ENCODE peak calls at places on chromosomes 16 and 17, in nine cellular contexts. One of them, this sample, is unnamed.

GRCh38 chr16:4017807-4018206 is 98.4 kb downstream of the ADCY9 start:
- DNase-seq in lower lobe of right lung: no peak
- DNase-seq in uterus: no peak
- DNase-seq in transverse colon: no peak
- DNase-seq in esophagus squamous epithelium: no peak
- DNase-seq in heart left ventricle: no peak
- DNase-seq in body of pancreas: no peak
- DNase-seq in A549: no peak
- DNase-seq in tibial nerve: no peak
- DNase-seq in this sample: no peak

GRCh38 chr17:63540581-63540980 is 9.7 kb upstream of the DCAF7 start:
- DNase-seq in lower lobe of right lung: no peak
- DNase-seq in uterus: no peak
- DNase-seq in transverse colon: no peak
- DNase-seq in esophagus squamous epithelium: no peak
- DNase-seq in heart left ventricle: no peak
- DNase-seq in body of pancreas: no peak
- DNase-seq in A549: no peak
- DNase-seq in tibial nerve: no peak
- DNase-seq in this sample: no peak

GRCh38 chr17:35073991-35074627 is 10.6 kb upstream of the RFFL start:
- DNase-seq in lower lobe of right lung: no peak
- DNase-seq in uterus: no peak
- DNase-seq in transverse colon: no peak
- DNase-seq in esophagus squamous epithelium: no peak
- DNase-seq in heart left ventricle: no peak
- DNase-seq in body of pancreas: no peak
- DNase-seq in A549: no peak
- DNase-seq in tibial nerve: no peak
- DNase-seq in this sample: no peak

GRCh38 chr17:29225388-29225787 is 21.3 kb upstream of the CRYBA1 start:
- DNase-seq in lower lobe of right lung: no peak
- DNase-seq in uterus: no peak
- DNase-seq in transverse colon: no peak
- DNase-seq in esophagus squamous epithelium: no peak
- DNase-seq in heart left ventricle: no peak
- DNase-seq in body of pancreas: no peak
- DNase-seq in A549: no peak
- DNase-seq in tibial nerve: no peak
- DNase-seq in this sample: no peak

GRCh38 chr16:74939688-74940087 is 45.2 kb downstream of the WDR59 start:
- DNase-seq in lower lobe of right lung: no peak
- DNase-seq in uterus: no peak
- DNase-seq in transverse colon: no peak
- DNase-seq in esophagus squamous epithelium: no peak
- DNase-seq in heart left ventricle: no peak
- DNase-seq in body of pancreas: no peak
- DNase-seq in A549: no peak
- DNase-seq in tibial nerve: no peak
- DNase-seq in this sample: no peak

GRCh38 chr17:78340183-78340955 is 19.5 kb downstream of the SOCS3 start:
- DNase-seq in lower lobe of right lung: no peak
- DNase-seq in uterus: no peak
- DNase-seq in transverse colon: no peak
- DNase-seq in esophagus squamous epithelium: no peak
- DNase-seq in heart left ventricle: peak; percentile 26
- DNase-seq in body of pancreas: no peak
- DNase-seq in A549: no peak
- DNase-seq in tibial nerve: no peak
- DNase-seq in this sample: no peak

GRCh38 chr16:58264961-58265479 is 29.8 kb downstream of the PRSS54 start:
- DNase-seq in lower lobe of right lung: no peak
- DNase-seq in uterus: no peak
- DNase-seq in transverse colon: peak; percentile 44
- DNase-seq in esophagus squamous epithelium: no peak
- DNase-seq in heart left ventricle: no peak
- DNase-seq in body of pancreas: no peak
- DNase-seq in A549: peak; percentile 44
- DNase-seq in tibial nerve: no peak
- DNase-seq in this sample: peak; percentile 59

GRCh38 chr17:59561042-59561441 is 4.4 kb upstream of the DHX40 start:
- DNase-seq in lower lobe of right lung: no peak
- DNase-seq in uterus: no peak
- DNase-seq in transverse colon: no peak
- DNase-seq in esophagus squamous epithelium: no peak
- DNase-seq in heart left ventricle: no peak
- DNase-seq in body of pancreas: peak; percentile 6
- DNase-seq in A549: peak; percentile 56
- DNase-seq in tibial nerve: no peak
- DNase-seq in this sample: peak; percentile 13

GRCh38 chr17:48219605-48220004 is 112.0 kb downstream of the SNX11 start:
- DNase-seq in lower lobe of right lung: no peak
- DNase-seq in uterus: no peak
- DNase-seq in transverse colon: no peak
- DNase-seq in esophagus squamous epithelium: no peak
- DNase-seq in heart left ventricle: no peak
- DNase-seq in body of pancreas: no peak
- DNase-seq in A549: no peak
- DNase-seq in tibial nerve: no peak
- DNase-seq in this sample: no peak

GRCh38 chr17:5694507-5694906 is 110.2 kb upstream of the NLRP1 start:
- DNase-seq in lower lobe of right lung: no peak
- DNase-seq in uterus: no peak
- DNase-seq in transverse colon: no peak
- DNase-seq in esophagus squamous epithelium: no peak
- DNase-seq in heart left ventricle: no peak
- DNase-seq in body of pancreas: no peak
- DNase-seq in A549: no peak
- DNase-seq in tibial nerve: no peak
- DNase-seq in this sample: no peak

GRCh38 chr17:81153340-81153803 is 11.9 kb upstream of the PVALEF start:
- DNase-seq in lower lobe of right lung: no peak
- DNase-seq in uterus: no peak
- DNase-seq in transverse colon: no peak
- DNase-seq in esophagus squamous epithelium: no peak
- DNase-seq in heart left ventricle: no peak
- DNase-seq in body of pancreas: peak; percentile 49
- DNase-seq in A549: no peak
- DNase-seq in tibial nerve: peak; percentile 66
- DNase-seq in this sample: peak; percentile 72

GRCh38 chr16:87860553-87861299 is 8.6 kb downstream of the SLC7A5 start:
- DNase-seq in lower lobe of right lung: no peak
- DNase-seq in uterus: no peak
- DNase-seq in transverse colon: no peak
- DNase-seq in esophagus squamous epithelium: no peak
- DNase-seq in heart left ventricle: peak; percentile 56
- DNase-seq in body of pancreas: no peak
- DNase-seq in A549: peak; percentile 27
- DNase-seq in tibial nerve: no peak
- DNase-seq in this sample: peak; percentile 62

DNA sequence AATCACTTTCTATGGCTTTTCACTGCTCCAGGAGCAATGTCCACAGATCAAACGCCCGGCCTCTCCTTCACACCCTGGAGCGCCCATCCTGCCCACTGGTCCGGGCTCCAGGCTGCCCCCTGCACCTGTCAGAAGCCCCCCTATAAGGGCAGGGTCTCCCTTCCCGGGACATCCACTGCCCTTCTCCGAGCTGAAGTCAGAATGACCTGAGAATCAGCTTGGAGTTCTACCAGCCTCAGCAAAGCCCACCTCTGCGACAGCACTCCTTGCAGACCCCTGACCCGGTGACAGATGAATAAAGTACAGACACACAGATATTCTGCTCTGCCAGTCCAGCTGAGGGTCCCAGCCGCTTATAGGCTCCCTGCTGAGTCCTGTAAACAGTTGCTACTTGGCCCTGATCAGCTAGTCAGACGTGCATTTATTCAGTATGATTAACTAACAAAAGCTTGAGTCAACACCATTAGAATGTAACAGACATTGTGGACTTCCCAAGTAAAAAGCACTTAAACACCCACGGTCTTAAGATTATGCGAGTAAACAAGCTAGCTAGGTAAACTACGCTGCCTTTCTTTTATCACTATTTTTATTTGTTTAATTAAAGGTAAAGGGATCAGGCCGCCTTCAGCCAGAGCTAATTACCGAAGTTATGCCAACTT is 4.8 kb downstream of the SLC7A5 start:
- DNase-seq in lower lobe of right lung: no peak
- DNase-seq in uterus: no peak
- DNase-seq in transverse colon: no peak
- DNase-seq in esophagus squamous epithelium: no peak
- DNase-seq in heart left ventricle: no peak
- DNase-seq in body of pancreas: no peak
- DNase-seq in A549: no peak
- DNase-seq in tibial nerve: no peak
- DNase-seq in this sample: no peak
- H3K4me3 ChIP-seq in lower lobe of right lung: no peak overlapping the region
- H3K4me3 ChIP-seq in uterus: no peak overlapping the region
- H3K4me3 ChIP-seq in transverse colon: no peak overlapping the region
- H3K4me3 ChIP-seq in esophagus squamous epithelium: peak overlapping the region; percentile 60
- H3K4me3 ChIP-seq in heart left ventricle: no peak overlapping the region
- H3K4me3 ChIP-seq in body of pancreas: no peak overlapping the region
- H3K4me3 ChIP-seq in A549: peak overlapping the region; percentile 77
- H3K4me3 ChIP-seq in tibial nerve: no peak overlapping the region
- H3K4me3 ChIP-seq in this sample: no peak overlapping the region

GRCh38 chr17:38441429-38442061 is 13.3 kb downstream of the ARHGAP23 start:
- DNase-seq in lower lobe of right lung: peak; percentile 38
- DNase-seq in uterus: no peak
- DNase-seq in transverse colon: no peak
- DNase-seq in esophagus squamous epithelium: no peak
- DNase-seq in heart left ventricle: peak; percentile 33
- DNase-seq in body of pancreas: no peak
- DNase-seq in A549: no peak
- DNase-seq in tibial nerve: no peak
- DNase-seq in this sample: no peak

GRCh38 chr17:38444151-38444550 is 15.9 kb downstream of the ARHGAP23 start:
- DNase-seq in lower lobe of right lung: peak; percentile 76
- DNase-seq in uterus: peak; percentile 78
- DNase-seq in transverse colon: peak; percentile 61
- DNase-seq in esophagus squamous epithelium: no peak
- DNase-seq in heart left ventricle: peak; percentile 89
- DNase-seq in body of pancreas: peak; percentile 61
- DNase-seq in A549: peak; percentile 91
- DNase-seq in tibial nerve: peak; percentile 46
- DNase-seq in this sample: peak; percentile 65

GRCh38 chr17:38440614-38441397 is 12.5 kb downstream of the ARHGAP23 start:
- DNase-seq in lower lobe of right lung: no peak
- DNase-seq in uterus: no peak
- DNase-seq in transverse colon: no peak
- DNase-seq in esophagus squamous epithelium: no peak
- DNase-seq in heart left ventricle: no peak
- DNase-seq in body of pancreas: no peak
- DNase-seq in A549: no peak
- DNase-seq in tibial nerve: no peak
- DNase-seq in this sample: no peak

GRCh38 chr17:38442548-38442947 is 14.3 kb downstream of the ARHGAP23 start:
- DNase-seq in lower lobe of right lung: peak; percentile 37
- DNase-seq in uterus: peak; percentile 18
- DNase-seq in transverse colon: no peak
- DNase-seq in esophagus squamous epithelium: no peak
- DNase-seq in heart left ventricle: no peak
- DNase-seq in body of pancreas: no peak
- DNase-seq in A549: no peak
- DNase-seq in tibial nerve: no peak
- DNase-seq in this sample: no peak

DNA sequence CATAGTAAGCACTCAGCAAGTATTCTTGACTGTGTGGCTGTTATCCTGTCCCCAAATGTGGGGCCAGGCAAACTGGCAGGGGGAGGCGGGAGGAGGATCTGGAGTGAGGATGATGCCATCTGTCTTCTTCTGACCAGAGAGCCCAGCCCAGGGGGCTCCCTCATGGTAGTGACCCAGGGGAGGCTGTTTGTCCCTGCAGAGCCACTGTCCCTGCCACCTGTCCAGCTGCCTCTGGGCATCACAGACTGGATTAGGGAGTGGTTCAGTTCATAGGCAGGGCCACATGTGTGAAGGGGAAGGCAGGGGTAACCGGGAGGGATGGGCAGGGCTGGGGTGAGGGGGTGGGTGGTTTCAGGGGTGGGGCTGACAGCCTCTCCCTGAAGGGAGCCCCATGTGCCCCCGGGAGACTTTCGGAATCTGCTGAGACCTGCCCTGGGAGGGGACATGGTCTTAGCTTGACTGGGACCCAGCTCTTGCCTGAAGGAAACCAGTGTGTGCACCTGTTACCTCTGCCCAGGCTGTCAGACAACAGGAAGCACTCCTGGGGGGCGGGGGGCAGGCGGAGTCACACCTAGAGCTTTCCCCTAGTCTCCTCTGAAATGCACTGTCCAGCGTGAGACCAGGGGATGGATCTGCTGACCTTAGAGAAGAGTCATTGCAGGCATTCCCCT is 15.2 kb downstream of the ARHGAP23 start:
- DNase-seq in lower lobe of right lung: peak; percentile 30
- DNase-seq in uterus: no peak
- DNase-seq in transverse colon: no peak
- DNase-seq in esophagus squamous epithelium: no peak
- DNase-seq in heart left ventricle: no peak
- DNase-seq in body of pancreas: no peak
- DNase-seq in A549: no peak
- DNase-seq in tibial nerve: no peak
- DNase-seq in this sample: no peak
- TF ChIP-seq CTCF in lower lobe of right lung: no peak
- TF ChIP-seq CTCF in uterus: no peak
- TF ChIP-seq CTCF in transverse colon: no peak
- TF ChIP-seq CTCF in esophagus squamous epithelium: no peak
- TF ChIP-seq CTCF in heart left ventricle: no peak
- TF ChIP-seq CTCF in body of pancreas: no peak
- TF ChIP-seq CTCF in A549: no peak
- TF ChIP-seq CTCF in tibial nerve: no peak
- TF ChIP-seq CTCF in this sample: no peak

GRCh38 chr16:30740364-30741251 is 7.6 kb upstream of the PHKG2 start:
- DNase-seq in lower lobe of right lung: peak; percentile 91
- DNase-seq in uterus: peak; percentile 64
- DNase-seq in transverse colon: peak; percentile 92
- DNase-seq in esophagus squamous epithelium: no peak
- DNase-seq in heart left ventricle: peak; percentile 82
- DNase-seq in body of pancreas: peak; percentile 94
- DNase-seq in A549: peak; percentile 92
- DNase-seq in tibial nerve: peak; percentile 78
- DNase-seq in this sample: peak; percentile 86
- H3K4me3 ChIP-seq in lower lobe of right lung: peak overlapping the region; percentile 37
- H3K4me3 ChIP-seq in uterus: no peak overlapping the region
- H3K4me3 ChIP-seq in transverse colon: no peak overlapping the region
- H3K4me3 ChIP-seq in esophagus squamous epithelium: peak overlapping the region; percentile 38
- H3K4me3 ChIP-seq in heart left ventricle: no peak overlapping the region
- H3K4me3 ChIP-seq in body of pancreas: no peak overlapping the region
- H3K4me3 ChIP-seq in A549: peak overlapping the region; percentile 29
- H3K4me3 ChIP-seq in tibial nerve: no peak overlapping the region
- H3K4me3 ChIP-seq in this sample: no peak overlapping the region

DNA sequence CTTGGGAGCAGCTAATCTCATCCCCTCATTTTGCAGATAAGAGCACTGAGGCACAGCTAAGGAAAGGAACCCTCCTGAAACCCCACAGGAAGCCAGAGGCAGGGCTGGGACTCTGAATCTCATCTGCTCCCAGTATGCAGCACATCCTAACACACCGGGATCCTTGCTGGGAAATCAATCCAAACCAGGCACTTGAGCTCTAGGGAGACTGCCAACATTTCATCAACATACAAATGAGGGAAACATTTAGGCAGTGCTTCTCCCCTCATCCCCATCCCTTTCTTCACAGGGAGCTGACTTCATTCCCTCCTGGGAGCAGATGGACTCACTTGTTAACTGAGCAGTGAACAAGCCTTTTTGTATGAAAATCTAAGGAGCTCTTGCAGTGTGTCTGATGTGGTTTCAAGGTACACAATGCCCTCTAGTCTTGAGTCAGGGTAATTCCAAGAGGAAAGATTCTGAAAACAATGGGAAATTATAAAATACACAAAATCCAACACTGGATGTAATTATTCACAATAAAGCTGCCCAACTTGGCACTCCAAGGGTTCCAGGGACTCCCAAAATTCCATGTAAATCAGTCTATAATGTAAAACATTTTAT is 96.3 kb downstream of the TMEM114 start:
- DNase-seq in lower lobe of right lung: no peak
- DNase-seq in uterus: no peak
- DNase-seq in transverse colon: no peak
- DNase-seq in esophagus squamous epithelium: no peak
- DNase-seq in heart left ventricle: no peak
- DNase-seq in body of pancreas: no peak
- DNase-seq in A549: no peak
- DNase-seq in tibial nerve: no peak
- DNase-seq in this sample: no peak
- TF ChIP-seq CTCF in lower lobe of right lung: no peak
- TF ChIP-seq CTCF in uterus: no peak
- TF ChIP-seq CTCF in transverse colon: no peak
- TF ChIP-seq CTCF in esophagus squamous epithelium: no peak
- TF ChIP-seq CTCF in heart left ventricle: no peak
- TF ChIP-seq CTCF in body of pancreas: peak; percentile 16
- TF ChIP-seq CTCF in A549: no peak
- TF ChIP-seq CTCF in tibial nerve: no peak
- TF ChIP-seq CTCF in this sample: no peak